ENCODE peak calls at places on chromosomes 13 and 19, in eight cellular contexts. N is colonic mucosa, Y is lower leg skin, H is thoracic aorta, T is AG04449, U is AG09309, V is brain microvascular endothelial cell, P is heart left ventricle. S is an unnamed sample.

GRCh38 chr13:36918246-36919060 is 1.6 kb downstream of the SMAD9 start:
- DNase-seq in V (peak), U (no peak), Y (no peak), P (no peak), T (no peak), N (no peak), H (no peak), S (no peak)

GRCh38 chr19:16106121-16106520 is 5.6 kb upstream of the RAB8A start:
- DNase-seq in T (no peak), P (no peak), U (peak), Y (no peak), V (no peak), H (no peak), N (peak), S (no peak)

GRCh38 chr13:32471187-32471922 is 43.4 kb upstream of the N4BP2L1 start:
- DNase-seq in Y (no peak), V (peak), P (peak), T (no peak), N (no peak), H (no peak), U (no peak), S (no peak)

GRCh38 chr13:80342541-80343371 is 1.8 kb upstream of the SPRY2 start:
- DNase-seq in U (no peak), N (peak), T (no peak), P (peak), Y (peak), V (peak), H (no peak), S (peak)

GRCh38 chr19:19545128-19545591 is 7.1 kb downstream of the CILP2 start:
- DNase-seq in U (no peak), V (no peak), Y (no peak), H (no peak), T (no peak), N (no peak), P (no peak), S (no peak)

GRCh38 chr13:51603716-51604115 is 19.5 kb downstream of the WDFY2 start:
- DNase-seq in T (no peak), P (no peak), V (no peak), N (no peak), H (no peak), U (no peak), Y (no peak), S (no peak)

GRCh38 chr13:39776439-39776838 is 121.0 kb downstream of the COG6 start:
- DNase-seq in H (no peak), Y (no peak), V (peak), T (peak), N (no peak), U (peak), P (no peak), S (no peak)

GRCh38 chr13:114002009-114002544 is 28.2 kb upstream of the C13orf46 start:
- DNase-seq in Y (no peak), U (no peak), T (no peak), P (peak), H (no peak), N (no peak), V (no peak), S (peak)

GRCh38 chr13:72505376-72505775 is 222.1 kb downstream of the MZT1 start:
- DNase-seq in U (no peak), N (no peak), P (no peak), H (no peak), V (no peak), Y (no peak), T (no peak), S (no peak)

GRCh38 chr19:5587661-5588060 is 19.9 kb upstream of the TINCR start:
- DNase-seq in Y (no peak), V (no peak), U (no peak), P (no peak), T (no peak), H (no peak), N (no peak), S (no peak)

GRCh38 chr13:57568865-57569264 is 62.7 kb upstream of the PCDH17 start:
- DNase-seq in Y (no peak), N (no peak), T (no peak), V (no peak), U (no peak), H (no peak), P (no peak), S (no peak)

GRCh38 chr19:12788682-12789097 is 2.6 kb upstream of the JUNB start:
- DNase-seq in Y (peak), T (no peak), V (peak), P (peak), U (no peak), N (peak), H (no peak), S (peak)

GRCh38 chr19:48724796-48725753 is 5.5 kb upstream of the MAMSTR start:
- DNase-seq in Y (peak), N (peak), V (peak), T (peak), P (peak), U (no peak), H (no peak), S (no peak)

GRCh38 chr13:46679369-46680180 is 117.4 kb downstream of the ESD start:
- DNase-seq in Y (no peak), H (no peak), T (no peak), V (peak), P (no peak), N (no peak), U (no peak), S (no peak)

GRCh38 chr13:111874981-111875380 is 192.0 kb upstream of the SOX1 start:
- DNase-seq in P (no peak), Y (no peak), N (no peak), U (no peak), T (no peak), V (no peak), H (no peak), S (no peak)

GRCh38 chr13:44206429-44206828 is 167.2 kb upstream of the SERP2 start:
- DNase-seq in U (no peak), P (no peak), V (no peak), N (no peak), Y (no peak), H (no peak), T (no peak), S (no peak)

GRCh38 chr13:94065741-94066140 is 413.7 kb downstream of the DCT start:
- DNase-seq in H (no peak), N (no peak), V (peak), U (no peak), P (no peak), Y (no peak), T (no peak), S (no peak)

GRCh38 chr19:1106841-1107654 is 3.3 kb downstream of the GPX4 start:
- DNase-seq in T (no peak), H (no peak), V (no peak), N (peak), Y (no peak), P (no peak), U (no peak), S (no peak)

GRCh38 chr19:49968279-49968922 is 7.4 kb upstream of the SIGLEC11 start:
- DNase-seq in N (no peak), T (no peak), V (no peak), P (no peak), U (no peak), Y (no peak), H (no peak), S (peak)

GRCh38 chr19:42270346-42271044 is 1.4 kb downstream of the CIC start:
- DNase-seq in V (peak), P (peak), T (no peak), U (peak), N (peak), H (no peak), Y (no peak), S (peak)

GRCh38 chr13:25927363-25927762 is 124.5 kb downstream of the SHISA2 start:
- DNase-seq in U (no peak), P (no peak), N (no peak), H (no peak), Y (no peak), T (no peak), V (no peak), S (no peak)

GRCh38 chr19:45440873-45441654 is 17.3 kb upstream of the ERCC1 start:
- DNase-seq in P (no peak), N (no peak), U (no peak), T (no peak), Y (no peak), V (no peak), H (no peak), S (no peak)

GRCh38 chr19:49355890-49356289 is 6.3 kb downstream of the TEAD2 start:
- DNase-seq in T (no peak), N (no peak), U (no peak), Y (no peak), P (no peak), H (no peak), V (no peak), S (peak)

GRCh38 chr13:76677047-76677446 is 209.2 kb downstream of the KCTD12 start:
- DNase-seq in P (peak), N (peak), Y (peak), T (no peak), U (no peak), H (no peak), V (peak), S (no peak)

GRCh38 chr19:10086032-10086903 is at the start of gene SHFL:
- DNase-seq in P (peak), Y (no peak), H (no peak), T (no peak), V (peak), N (peak), U (no peak), S (peak)

GRCh38 chr19:45079911-45080469 is 930 bp downstream of the GEMIN7 start:
- DNase-seq in V (no peak), T (no peak), P (no peak), U (no peak), H (no peak), N (peak), Y (no peak), S (no peak)

GRCh38 chr19:50547385-50548190 is 20.6 kb downstream of the LRRC4B start:
- DNase-seq in Y (no peak), U (no peak), V (no peak), N (no peak), P (no peak), T (no peak), H (no peak), S (no peak)

GRCh38 chr13:35956074-35956473 is 175.1 kb downstream of the DCLK1 start:
- DNase-seq in V (no peak), T (no peak), P (no peak), H (no peak), N (no peak), Y (no peak), U (no peak), S (no peak)

GRCh38 chr19:15437355-15438123 is 12.2 kb downstream of the WIZ start:
- DNase-seq in N (no peak), V (no peak), H (no peak), P (no peak), Y (no peak), U (peak), T (no peak), S (no peak)

GRCh38 chr13:107864543-107865460 is 350.5 kb downstream of the LIG4 start:
- DNase-seq in T (no peak), V (peak), N (no peak), U (no peak), Y (no peak), H (no peak), P (no peak), S (no peak)

GRCh38 chr19:1860821-1861598 is 2.4 kb downstream of the KLF16 start:
- DNase-seq in N (peak), T (no peak), H (no peak), Y (no peak), V (no peak), P (peak), U (no peak), S (no peak)

DNA sequence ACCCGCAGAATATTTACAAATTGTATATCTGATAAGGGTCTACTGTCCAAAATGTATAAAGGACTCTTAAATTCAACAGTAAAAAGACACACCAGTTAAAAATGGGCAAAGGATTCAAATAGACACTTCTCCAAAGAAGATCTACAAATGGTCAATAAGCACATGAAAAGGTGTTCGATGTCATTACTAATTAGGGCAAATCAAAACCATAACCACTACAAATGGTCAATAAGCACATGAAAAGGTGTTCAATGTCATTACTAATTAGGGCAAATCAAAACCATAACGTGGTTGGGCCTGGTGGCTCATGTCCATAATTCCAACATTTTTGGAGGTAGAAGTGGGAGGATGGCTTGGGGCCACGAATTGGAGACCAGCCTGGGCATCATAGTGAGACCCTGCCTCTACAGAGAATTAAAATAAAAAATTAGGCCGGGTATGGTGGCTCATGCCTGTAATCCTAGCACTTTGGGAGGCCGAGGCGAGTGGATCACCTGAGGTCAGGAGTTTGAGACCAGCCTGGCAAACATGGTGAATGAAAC is 40.5 kb downstream of the ACTN4 start:
- DNase-seq in Y (no peak), N (no peak), H (no peak), T (no peak), V (no peak), U (no peak), P (no peak), S (no peak)
- H3K4me3 ChIP-seq in Y (no peak), N (no peak), H (no peak), T (no peak), V (no peak), U (no peak), P (no peak), S (no peak)

GRCh38 chr19:47430041-47430802 is 10.9 kb upstream of the MEIS3 start:
- DNase-seq in U (no peak), N (peak), V (no peak), T (no peak), Y (no peak), P (no peak), H (no peak), S (peak)
- H3K4me3 ChIP-seq in U (no peak), N (peak), V (peak), T (peak), Y (no peak), P (no peak), H (peak), S (peak)

GRCh38 chr13:98511435-98511834 is 65.5 kb downstream of the STK24 start:
- DNase-seq in T (no peak), V (no peak), N (no peak), P (no peak), Y (no peak), U (no peak), H (no peak), S (no peak)

GRCh38 chr13:98507060-98507797 is 69.7 kb downstream of the STK24 start:
- DNase-seq in T (no peak), H (no peak), Y (no peak), V (peak), P (peak), N (peak), U (no peak), S (peak)

GRCh38 chr13:98508280-98509074 is 68.4 kb downstream of the STK24 start:
- DNase-seq in P (no peak), Y (no peak), N (no peak), T (peak), U (peak), H (no peak), V (peak), S (no peak)

GRCh38 chr13:98510156-98510509 is 66.8 kb downstream of the STK24 start:
- DNase-seq in N (no peak), U (no peak), H (no peak), P (no peak), T (no peak), Y (no peak), V (no peak), S (no peak)

DNA sequence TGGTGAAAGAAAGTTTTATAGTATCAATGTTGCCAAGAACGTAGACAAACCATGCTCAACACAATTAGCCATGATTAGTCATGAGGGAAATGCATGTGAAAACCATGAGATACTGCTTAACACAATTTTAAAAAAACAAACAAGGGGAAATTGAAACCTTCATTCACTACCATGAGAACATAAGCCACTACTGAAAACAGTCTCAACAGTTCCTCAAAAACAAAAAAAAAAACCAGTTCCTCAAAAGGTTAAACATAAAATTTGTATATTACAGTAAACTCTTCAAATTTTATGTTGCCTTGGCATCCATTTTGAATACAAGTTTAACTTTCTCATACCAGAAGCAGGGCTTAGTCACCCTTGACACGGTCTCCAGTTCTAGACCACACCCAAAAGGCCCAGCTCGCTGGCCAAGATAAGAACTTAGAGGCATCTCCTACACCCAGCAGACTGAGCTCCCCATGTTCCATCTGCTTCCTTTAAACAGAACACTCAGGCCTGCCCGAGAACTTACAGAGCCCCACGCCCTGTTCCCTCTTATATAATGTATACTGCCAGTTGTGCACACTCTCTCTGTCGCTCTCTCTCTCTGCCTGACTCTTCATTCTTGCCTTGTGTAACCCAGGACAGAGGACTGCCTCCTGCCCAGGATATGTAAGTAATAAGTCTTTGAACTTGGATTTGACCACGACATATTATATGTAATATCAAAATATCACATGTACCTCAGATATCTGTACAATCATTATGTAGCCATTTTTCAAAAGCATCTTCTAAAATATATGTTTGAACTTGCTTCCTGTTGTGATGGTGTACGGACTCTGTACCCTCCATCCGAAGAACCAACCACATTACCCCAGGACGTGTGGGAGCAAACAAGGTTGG is 67.4 kb downstream of the STK24 start:
- DNase-seq in N (peak), P (peak), T (peak), V (peak), H (peak), Y (peak), U (peak), S (peak)
- H3K4me3 ChIP-seq in N (no peak), P (no peak), T (no peak), V (no peak), H (no peak), Y (no peak), U (no peak), S (no peak)

GRCh38 chr19:4303778-4304508 is 455 bp upstream of the FSD1 start:
- DNase-seq in P (no peak), N (no peak), T (no peak), U (no peak), V (no peak), H (no peak), Y (no peak), S (no peak)

GRCh38 chr19:4302238-4302630 is at the start of gene TMIGD2:
- DNase-seq in H (no peak), Y (no peak), P (no peak), T (no peak), U (no peak), V (no peak), N (no peak), S (no peak)

GRCh38 chr19:4305659-4306058 is 1.3 kb downstream of the FSD1 start:
- DNase-seq in V (no peak), H (no peak), N (no peak), T (no peak), P (no peak), Y (no peak), U (no peak), S (no peak)

GRCh38 chr19:4305253-4305612 is 835 bp downstream of the FSD1 start:
- DNase-seq in N (no peak), Y (no peak), P (no peak), U (no peak), H (no peak), T (no peak), V (no peak), S (no peak)

GRCh38 chr19:4304509-4305252 is at the start of gene FSD1:
- DNase-seq in V (peak), H (no peak), U (no peak), N (no peak), Y (no peak), P (no peak), T (no peak), S (no peak)
- H3K4me3 ChIP-seq in V (peak), H (peak), U (peak), N (peak), Y (no peak), P (no peak), T (peak), S (no peak)

GRCh38 chr13:50152224-50152623 is 137.0 kb downstream of the KCNRG start:
- DNase-seq in N (no peak), H (no peak), U (no peak), Y (no peak), T (no peak), P (no peak), V (no peak), S (no peak)
- H3K4me3 ChIP-seq in N (no peak), H (peak), U (no peak), Y (no peak), T (no peak), P (peak), V (no peak), S (peak)

DNA sequence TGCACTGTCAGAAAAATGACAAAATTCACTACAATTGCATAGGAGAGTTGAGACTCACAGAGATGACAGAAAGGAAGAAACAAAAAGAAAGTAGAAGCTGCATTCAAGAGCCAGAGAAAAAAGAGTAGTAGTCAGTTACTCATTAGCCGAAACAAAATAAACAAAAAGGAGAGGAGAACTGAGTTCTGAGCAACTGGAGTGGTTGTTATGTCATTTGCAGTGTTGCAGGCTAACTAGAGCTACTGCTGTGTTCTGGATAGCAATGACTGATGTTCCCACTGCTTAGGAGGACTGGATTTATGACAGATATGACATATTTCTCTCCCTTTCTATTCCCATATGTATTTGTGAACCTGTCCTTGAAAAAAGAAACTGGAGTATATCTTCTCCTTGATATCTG is 482.6 kb downstream of the RFC3 start:
- DNase-seq in U (no peak), Y (no peak), V (no peak), N (no peak), T (no peak), P (no peak), H (no peak), S (no peak)
- H3K4me3 ChIP-seq in U (no peak), Y (no peak), V (no peak), N (no peak), T (no peak), P (no peak), H (peak), S (no peak)

GRCh38 chr13:30847697-30848307 is 58.3 kb upstream of the MEDAG start:
- DNase-seq in N (no peak), V (peak), P (no peak), T (peak), U (peak), H (peak), Y (no peak), S (no peak)
- H3K4me3 ChIP-seq in N (no peak), V (no peak), P (no peak), T (peak), U (no peak), H (peak), Y (no peak), S (no peak)

DNA sequence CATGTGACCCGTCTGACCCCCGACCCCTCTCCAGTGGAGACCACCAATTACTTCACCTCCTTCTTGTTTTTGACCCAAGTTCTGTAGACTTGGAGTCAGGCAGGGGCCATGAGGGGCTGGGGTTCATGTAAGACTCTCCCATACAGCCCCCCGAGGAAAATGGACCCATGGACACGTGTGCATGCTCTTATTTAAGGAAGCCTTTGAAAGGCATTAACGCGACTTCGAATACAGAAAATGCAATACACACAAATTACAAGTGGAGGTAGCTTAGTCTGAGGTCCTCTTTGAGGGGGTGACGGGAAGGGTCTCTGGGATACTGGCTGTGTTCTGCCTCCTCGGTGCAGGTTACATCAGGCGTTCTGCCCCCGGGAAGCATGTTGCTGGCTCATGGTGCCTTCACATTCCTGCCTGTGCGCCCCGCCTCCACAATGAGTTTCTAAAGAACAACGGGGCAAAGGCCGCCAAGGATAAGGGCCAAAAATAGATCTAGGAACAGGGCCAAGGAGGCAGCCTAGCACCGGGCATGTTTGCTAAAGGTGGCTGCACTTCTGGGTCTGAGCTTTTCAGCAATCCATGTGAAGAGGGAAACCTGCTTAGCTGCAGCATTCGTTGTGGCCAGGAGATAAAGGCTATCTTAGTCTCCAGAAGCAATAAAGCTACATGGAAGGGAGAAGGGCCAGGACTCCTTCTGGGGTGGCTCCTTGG is 54.5 kb downstream of the RAB20 start:
- DNase-seq in T (no peak), U (no peak), N (peak), P (peak), H (no peak), Y (no peak), V (no peak), S (peak)
- H3K4me3 ChIP-seq in T (no peak), U (no peak), N (no peak), P (no peak), H (peak), Y (no peak), V (no peak), S (no peak)